ENCODE peak calls at places on chromosomes 5 and 9, in four cellular contexts. H is non-pigmented ciliary epithelial cell, D is neural crest cell, E is cardiac muscle cell. L is an unnamed sample.
A peak's percentile ranks its signal among the peaks of the same experiment; 100 is the strongest.

GRCh38 chr9:37191403-37192089 is 71.2 kb downstream of the ZCCHC7 start:
- DNase-seq in D (no peak), E (no peak), H (no peak), L (no peak)

GRCh38 chr9:76166436-76166959 is 227.7 kb downstream of the RFK start:
- DNase-seq in H (no peak), E (no peak), D (no peak), L (no peak)

GRCh38 chr9:114465906-114466900 is 39.1 kb downstream of the WHRN start:
- DNase-seq in E (no peak), D (no peak), H (no peak), L (no peak)

GRCh38 chr5:150261231-150261630 is 28.3 kb downstream of the CAMK2A start:
- DNase-seq in E (no peak), H (no peak), D (no peak), L (no peak)

GRCh38 chr9:98851730-98852462 is 44.4 kb downstream of the GALNT12 start:
- DNase-seq in E (no peak), D (no peak), H (no peak), L (no peak)

GRCh38 chr5:169788168-169788567 is 151.1 kb downstream of the DOCK2 start:
- DNase-seq in D (no peak), H (no peak), E (peak; percentile 50), L (no peak)

GRCh38 chr5:77437194-77437593 is 54.9 kb downstream of the WDR41 start:
- DNase-seq in E (peak; percentile 12), D (no peak), H (no peak), L (no peak)

GRCh38 chr9:20620658-20621552 is 1.4 kb downstream of the MLLT3 start:
- DNase-seq in D (peak; percentile 13), E (peak; percentile 48), H (no peak), L (no peak)

GRCh38 chr5:640461-641330 is 28.6 kb downstream of the CEP72 start:
- DNase-seq in D (no peak), H (no peak), E (no peak), L (no peak)